ENCODE peak calls at places on chromosome 14, in seven cellular contexts. T, Q, C, X, K, U and I are unnamed samples. For H3K9me3 and H3K4me1, the result is how much of the 10 kb centered on the place peaks cover.

GRCh38 chr14:61080591-61081010 is 99.6 kb downstream of the SLC38A6 start:
- DNase-seq in U (no peak), X (no peak), K (peak), C (no peak), Q (no peak), T (no peak), I (no peak)

GRCh38 chr14:95784137-95784536 is 70.2 kb upstream of the TCL1A start:
- DNase-seq in X (no peak), C (peak), T (no peak), U (no peak), Q (no peak), K (peak), I (no peak)

GRCh38 chr14:85531141-85531593 is 1.2 kb downstream of the FLRT2 start:
- DNase-seq in C (peak), T (no peak), U (peak), Q (no peak), K (peak), X (peak), I (peak)

GRCh38 chr14:55782166-55782565 is 202.2 kb downstream of the KTN1 start:
- DNase-seq in K (no peak), T (no peak), U (no peak), Q (no peak), C (no peak), X (no peak), I (no peak)

GRCh38 chr14:66650491-66650911 is 142.6 kb downstream of the GPHN start:
- DNase-seq in X (no peak), Q (no peak), K (no peak), C (no peak), T (no peak), U (no peak), I (no peak)

GRCh38 chr14:21001218-21001617 is 2.1 kb downstream of the SLC39A2 start:
- DNase-seq in K (no peak), U (no peak), C (peak), Q (no peak), X (no peak), T (peak), I (no peak)

GRCh38 chr14:24297190-24297964 is 2.2 kb downstream of the DHRS1 start:
- DNase-seq in U (no peak), T (no peak), K (no peak), C (peak), Q (no peak), X (no peak), I (no peak)

GRCh38 chr14:104342435-104343293 is 204.3 kb downstream of the KIF26A start:
- DNase-seq in C (peak), T (no peak), K (no peak), U (no peak), X (peak), Q (no peak), I (peak)

GRCh38 chr14:33686218-33686617 is 264.7 kb downstream of the EGLN3 start:
- DNase-seq in T (no peak), C (no peak), X (no peak), U (no peak), Q (no peak), K (peak), I (no peak)

GRCh38 chr14:81269100-81269978 is 48.6 kb upstream of the GTF2A1 start:
- DNase-seq in C (peak), T (no peak), Q (no peak), X (peak), U (no peak), K (peak), I (no peak)

GRCh38 chr14:61322011-61322798 is 826 bp downstream of the PRKCH start:
- DNase-seq in K (no peak), Q (peak), U (peak), X (peak), C (peak), T (peak), I (peak)

GRCh38 chr14:103688906-103689902 is 26.0 kb downstream of the XRCC3 start:
- DNase-seq in C (peak), Q (no peak), U (peak), T (peak), K (peak), X (no peak), I (peak)

GRCh38 chr14:51521764-51522163 is 129.9 kb upstream of the FRMD6 start:
- DNase-seq in K (peak), X (no peak), C (no peak), U (no peak), Q (no peak), T (no peak), I (no peak)

GRCh38 chr14:92924247-92924646 is 1.3 kb downstream of the CHGA start:
- DNase-seq in Q (no peak), K (no peak), T (no peak), U (no peak), X (no peak), C (no peak), I (no peak)

GRCh38 chr14:64930085-64930843 is 12.3 kb downstream of the GPX2 start:
- DNase-seq in C (no peak), Q (no peak), U (no peak), X (no peak), K (peak), T (no peak), I (no peak)

GRCh38 chr14:88346048-88346639 is 23.1 kb upstream of the KCNK10 start:
- DNase-seq in U (no peak), Q (no peak), T (no peak), X (no peak), C (no peak), K (no peak), I (no peak)

GRCh38 chr14:23539209-23539866 is 12.2 kb downstream of the ZFHX2 start:
- DNase-seq in U (no peak), T (no peak), C (peak), X (no peak), K (no peak), Q (no peak), I (no peak)

GRCh38 chr14:63435838-63436237 is 107.3 kb downstream of the PPP2R5E start:
- DNase-seq in T (peak), Q (no peak), K (peak), U (peak), C (peak), X (peak), I (peak)

GRCh38 chr14:38548091-38548490 is 292.2 kb upstream of the CLEC14A start:
- DNase-seq in T (no peak), X (no peak), U (no peak), K (peak), C (no peak), Q (no peak), I (no peak)

GRCh38 chr14:77648520-77649200 is 32.2 kb upstream of the SPTLC2 start:
- DNase-seq in T (no peak), Q (no peak), C (no peak), U (no peak), X (no peak), K (no peak), I (no peak)

GRCh38 chr14:55128386-55129085 is 516 bp upstream of the LGALS3 start:
- DNase-seq in T (no peak), Q (no peak), K (no peak), X (no peak), U (no peak), C (no peak), I (no peak)

GRCh38 chr14:104520620-104521410 is 58.7 kb upstream of the C14orf180 start:
- DNase-seq in U (no peak), K (no peak), X (no peak), T (no peak), C (no peak), Q (no peak), I (no peak)

GRCh38 chr14:105944632-105945610 is 418.5 kb downstream of the TMEM121 start:
- DNase-seq in C (peak), U (peak), Q (peak), T (peak), X (no peak), K (no peak), I (peak)

GRCh38 chr14:34971381-34971780 is 11.4 kb upstream of the SRP54 start:
- DNase-seq in K (peak), Q (no peak), U (no peak), C (no peak), X (no peak), T (no peak), I (no peak)

GRCh38 chr14:77071938-77072388 is 26.1 kb upstream of the CIPC start:
- DNase-seq in Q (no peak), U (no peak), C (no peak), X (no peak), T (no peak), K (peak), I (no peak)

GRCh38 chr14:53615254-53615653 is 341.4 kb downstream of the BMP4 start:
- DNase-seq in K (no peak), U (no peak), C (no peak), T (no peak), Q (no peak), X (no peak), I (no peak)

GRCh38 chr14:61524211-61524806 is 171.0 kb upstream of the HIF1A start:
- DNase-seq in X (no peak), Q (no peak), T (no peak), K (peak), U (no peak), C (peak), I (no peak)

GRCh38 chr14:30581283-30581625 is 22.3 kb downstream of the G2E3 start:
- DNase-seq in T (no peak), Q (no peak), K (no peak), C (no peak), U (no peak), X (no peak), I (no peak)
- H3K9me3 ChIP-seq in T (under half), Q (under half), K (under half), C (under half), U (under half), X (under half), I (under half)

GRCh38 chr14:41623737-41624136 is 17.1 kb downstream of the LRFN5 start:
- DNase-seq in C (no peak), K (no peak), U (no peak), T (no peak), X (no peak), Q (no peak), I (no peak)
- H3K4me1 ChIP-seq in C (under half), K (under half), U (under half), T (under half), X (under half), Q (under half), I (under half)

GRCh38 chr14:91279354-91279753 is 34.9 kb upstream of the GPR68 start:
- DNase-seq in U (no peak), Q (no peak), K (no peak), C (no peak), T (no peak), X (no peak), I (peak)

GRCh38 chr14:91278383-91278715 is 33.8 kb upstream of the GPR68 start:
- DNase-seq in Q (no peak), K (no peak), C (no peak), U (no peak), T (no peak), X (no peak), I (no peak)

GRCh38 chr14:91281346-91281745 is 36.8 kb upstream of the GPR68 start:
- DNase-seq in C (no peak), T (no peak), K (peak), U (no peak), X (no peak), Q (no peak), I (no peak)

GRCh38 chr14:91277546-91278382 is 33.3 kb upstream of the GPR68 start:
- DNase-seq in U (no peak), C (no peak), Q (no peak), K (no peak), X (no peak), T (no peak), I (peak)

GRCh38 chr14:91280129-91280528 is 35.6 kb upstream of the GPR68 start:
- DNase-seq in U (no peak), K (no peak), C (no peak), T (no peak), X (no peak), Q (no peak), I (peak)
- H3K9me3 ChIP-seq in U (under half), K (under half), C (under half), T (under half), X (under half), Q (under half), I (under half)

GRCh38 chr14:89428556-89429196 is 11.6 kb upstream of the FOXN3 start:
- DNase-seq in K (peak), U (no peak), Q (no peak), T (no peak), X (no peak), C (no peak), I (peak)

GRCh38 chr14:89428163-89428523 is 11.1 kb upstream of the FOXN3 start:
- DNase-seq in K (no peak), U (no peak), Q (no peak), T (no peak), X (no peak), C (no peak), I (no peak)

GRCh38 chr14:89429206-89430091 is 12.4 kb upstream of the FOXN3 start:
- DNase-seq in T (peak), C (no peak), K (peak), Q (no peak), X (no peak), U (no peak), I (no peak)

GRCh38 chr14:89432226-89432625 is 15.2 kb upstream of the FOXN3 start:
- DNase-seq in K (no peak), U (no peak), Q (no peak), C (peak), X (no peak), T (peak), I (no peak)

DNA sequence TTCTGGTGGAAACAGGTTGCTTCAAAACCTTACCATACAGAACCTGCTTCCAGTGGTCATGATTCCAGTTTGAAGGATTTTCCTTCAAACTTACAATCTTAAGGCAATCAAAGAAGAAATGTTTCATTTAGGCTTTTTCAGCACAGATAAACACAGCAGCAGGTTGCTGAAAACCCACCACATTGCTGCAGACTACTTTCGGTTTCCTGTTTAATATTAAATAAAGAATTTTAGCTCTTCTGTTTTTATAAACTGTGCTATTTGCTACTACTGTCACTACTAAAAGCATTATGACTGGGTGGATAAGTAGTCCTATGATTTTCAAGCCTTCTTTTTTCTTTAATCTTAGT is 13.2 kb upstream of the FOXN3 start:
- DNase-seq in T (no peak), C (no peak), K (no peak), X (no peak), U (no peak), Q (no peak), I (no peak)
- H3K4me1 ChIP-seq in T (under half), C (under half), K (under half), X (under half), U (half or more), Q (under half), I (under half)

GRCh38 chr14:57834961-57835360 is 30.9 kb downstream of the SLC35F4 start:
- DNase-seq in U (no peak), Q (no peak), C (no peak), X (no peak), K (no peak), T (no peak), I (no peak)
- H3K9me3 ChIP-seq in U (under half), Q (under half), C (under half), X (under half), K (under half), T (under half), I (under half)

GRCh38 chr14:68774771-68775613 is 17.9 kb downstream of the ZFP36L1 start:
- DNase-seq in T (no peak), K (no peak), X (peak), U (no peak), Q (no peak), C (no peak), I (no peak)

GRCh38 chr14:68780358-68781160 is 12.3 kb downstream of the ZFP36L1 start:
- DNase-seq in K (peak), Q (no peak), C (peak), U (peak), T (peak), X (peak), I (peak)

GRCh38 chr14:68779761-68780323 is 13.0 kb downstream of the ZFP36L1 start:
- DNase-seq in C (peak), Q (peak), U (no peak), K (peak), T (peak), X (peak), I (no peak)

GRCh38 chr14:68775614-68776126 is 17.2 kb downstream of the ZFP36L1 start:
- DNase-seq in K (no peak), U (no peak), T (no peak), C (no peak), X (peak), Q (no peak), I (no peak)

DNA sequence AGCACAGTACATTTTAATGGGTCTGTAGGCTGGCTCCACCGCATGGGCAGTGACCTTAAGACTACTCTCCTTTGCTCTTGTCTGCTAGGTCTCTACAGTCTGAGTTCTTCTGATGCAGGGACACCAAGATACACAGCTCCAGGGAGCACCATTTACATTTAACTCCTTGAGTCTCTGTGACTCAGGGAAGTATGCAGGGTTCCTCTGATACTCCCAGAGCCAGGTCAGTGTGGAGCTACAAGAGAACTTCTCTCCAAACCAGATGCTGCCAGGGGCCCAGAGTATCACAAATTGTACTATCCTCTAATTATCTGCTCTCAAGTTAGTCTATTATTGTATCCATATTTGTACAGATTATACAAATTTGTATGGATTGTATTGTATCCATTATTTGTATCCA is 15.2 kb downstream of the ZFP36L1 start:
- DNase-seq in X (peak), T (no peak), U (no peak), K (no peak), Q (no peak), C (no peak), I (no peak)
- H3K4me1 ChIP-seq in X (under half), T (under half), U (half or more), K (under half), Q (half or more), C (under half), I (under half)